ENCODE peak calls at places on chromosomes 4 and X, in five cellular contexts. R is GM12878, H is K562, E is GM23338, W is HepG2. V is an unnamed sample. For H3K36me3, the result is how much of the 10 kb centered on the place peaks cover.

GRCh38 chr4:112652216-112652615 is 15.3 kb downstream of the LARP7 start:
- DNase-seq in R (no peak), H (no peak), E (peak), W (no peak), V (no peak)

GRCh38 chr4:53653484-53654053 is 62.3 kb upstream of the LNX1 start:
- DNase-seq in R (peak), H (no peak), E (no peak), W (no peak), V (no peak)

GRCh38 chrX:8879750-8880149 is 78.6 kb upstream of the FAM9A start:
- DNase-seq in R (no peak), H (peak), E (peak), W (peak), V (no peak)

GRCh38 chr4:151676301-151676700 is 84.5 kb downstream of the GATB start:
- DNase-seq in R (no peak), H (no peak), E (no peak), W (no peak), V (no peak)

GRCh38 chrX:52271212-52271611 is 86.5 kb downstream of the MAGED4 start:
- DNase-seq in R (no peak), H (no peak), E (peak), W (no peak), V (peak)

GRCh38 chr4:156559346-156559745 is 412.3 kb downstream of the PDGFC start:
- DNase-seq in R (no peak), H (no peak), E (no peak), W (no peak), V (no peak)

GRCh38 chr4:9952415-9952950 is 68.8 kb downstream of the SLC2A9 start:
- DNase-seq in R (no peak), H (no peak), E (peak), W (peak), V (no peak)

GRCh38 chr4:73869130-73870055 is at the start of gene CXCL1:
- DNase-seq in R (no peak), H (peak), E (peak), W (no peak), V (peak)

GRCh38 chr4:112585977-112586736 is 50.6 kb downstream of the ZGRF1 start:
- DNase-seq in R (no peak), H (no peak), E (peak), W (no peak), V (no peak)

GRCh38 chrX:125132274-125132673 is 187.4 kb upstream of the TEX13C start:
- DNase-seq in R (no peak), H (peak), E (peak), W (peak), V (no peak)

GRCh38 chr4:91826186-91826585 is 477.6 kb upstream of the GRID2 start:
- DNase-seq in R (no peak), H (no peak), E (no peak), W (no peak), V (no peak)

GRCh38 chr4:169621754-169622481 is 1.5 kb downstream of the CLCN3 start:
- DNase-seq in R (no peak), H (peak), E (no peak), W (peak), V (no peak)

GRCh38 chr4:142278663-142279062 is 567.4 kb downstream of the INPP4B start:
- DNase-seq in R (no peak), H (no peak), E (no peak), W (no peak), V (no peak)

GRCh38 chr4:109410226-109410625 is 23.4 kb upstream of the SEC24B start:
- DNase-seq in R (no peak), H (no peak), E (peak), W (no peak), V (no peak)

GRCh38 chrX:129637217-129638109 is 17.3 kb downstream of the APLN start:
- DNase-seq in R (peak), H (peak), E (peak), W (peak), V (peak)

GRCh38 chr4:44118971-44119680 is 329.5 kb downstream of the KCTD8 start:
- DNase-seq in R (no peak), H (no peak), E (no peak), W (no peak), V (no peak)

GRCh38 chrX:123424546-123424945 is 240.5 kb downstream of the GRIA3 start:
- DNase-seq in R (peak), H (no peak), E (no peak), W (no peak), V (no peak)

GRCh38 chrX:115630204-115630603 is 69.2 kb downstream of the PLS3 start:
- DNase-seq in R (no peak), H (no peak), E (no peak), W (no peak), V (no peak)

GRCh38 chrX:63128509-63128908 is 222.6 kb downstream of the SPIN4 start:
- DNase-seq in R (peak), H (no peak), E (peak), W (peak), V (peak)

GRCh38 chr4:127470290-127470809 is 162.4 kb upstream of the INTU start:
- DNase-seq in R (no peak), H (no peak), E (no peak), W (no peak), V (no peak)

GRCh38 chrX:118062817-118063615 is 53.6 kb downstream of the KLHL13 start:
- DNase-seq in R (no peak), H (no peak), E (no peak), W (no peak), V (no peak)

GRCh38 chrX:44082829-44083228 is 109.6 kb upstream of the NDP start:
- DNase-seq in R (no peak), H (no peak), E (no peak), W (no peak), V (no peak)

GRCh38 chr4:138030375-138030774 is 211.8 kb downstream of the SLC7A11 start:
- DNase-seq in R (no peak), H (no peak), E (no peak), W (no peak), V (no peak)

GRCh38 chrX:118795528-118795927 is 28.1 kb upstream of the ZCCHC12 start:
- DNase-seq in R (no peak), H (no peak), E (no peak), W (no peak), V (no peak)

GRCh38 chr4:175996231-175996630 is 69.4 kb upstream of the WDR17 start:
- DNase-seq in R (no peak), H (no peak), E (no peak), W (no peak), V (no peak)

GRCh38 chr4:1417522-1418390 is 11.5 kb upstream of the NKX1-1 start:
- DNase-seq in R (no peak), H (no peak), E (no peak), W (peak), V (no peak)

GRCh38 chr4:155377281-155377680 is 516 bp upstream of the MAP9 start:
- DNase-seq in R (no peak), H (no peak), E (no peak), W (no peak), V (no peak)

GRCh38 chr4:78684196-78685079 is 91.7 kb upstream of the BMP2K start:
- DNase-seq in R (no peak), H (no peak), E (no peak), W (no peak), V (no peak)

GRCh38 chrX:36908801-36909403 is 99.3 kb upstream of the FAM47C start:
- DNase-seq in R (peak), H (peak), E (peak), W (peak), V (no peak)

GRCh38 chr4:110155632-110156031 is 42.8 kb downstream of the ELOVL6 start:
- DNase-seq in R (no peak), H (no peak), E (no peak), W (no peak), V (no peak)

GRCh38 chr4:17468638-17469221 is 43.2 kb downstream of the QDPR start:
- DNase-seq in R (no peak), H (peak), E (peak), W (peak), V (no peak)

GRCh38 chr4:154045086-154045485 is 256.2 kb upstream of the SFRP2 start:
- DNase-seq in R (no peak), H (no peak), E (no peak), W (no peak), V (no peak)

GRCh38 chr4:154044118-154044517 is 255.2 kb upstream of the SFRP2 start:
- DNase-seq in R (no peak), H (no peak), E (no peak), W (no peak), V (no peak)

GRCh38 chr4:154049457-154050181 is 260.7 kb upstream of the SFRP2 start:
- DNase-seq in R (no peak), H (peak), E (peak), W (peak), V (peak)
- H3K4me2 ChIP-seq in R (no peak), H (no peak), E (no peak), W (no peak), V (no peak)

GRCh38 chr4:87529187-87529586 is at the start of gene SPARCL1:
- DNase-seq in R (no peak), H (no peak), E (peak), W (no peak), V (no peak)
- TF ChIP-seq CREB1 in R (no peak), H (no peak), E (no peak), W (no peak), V (no peak)

GRCh38 chr4:144711685-144712456 is 65.9 kb downstream of the HHIP start:
- DNase-seq in R (no peak), H (no peak), E (no peak), W (no peak), V (no peak)
- H3K36me3 ChIP-seq in R (under half), H (under half), E (under half), W (under half), V (under half)

DNA sequence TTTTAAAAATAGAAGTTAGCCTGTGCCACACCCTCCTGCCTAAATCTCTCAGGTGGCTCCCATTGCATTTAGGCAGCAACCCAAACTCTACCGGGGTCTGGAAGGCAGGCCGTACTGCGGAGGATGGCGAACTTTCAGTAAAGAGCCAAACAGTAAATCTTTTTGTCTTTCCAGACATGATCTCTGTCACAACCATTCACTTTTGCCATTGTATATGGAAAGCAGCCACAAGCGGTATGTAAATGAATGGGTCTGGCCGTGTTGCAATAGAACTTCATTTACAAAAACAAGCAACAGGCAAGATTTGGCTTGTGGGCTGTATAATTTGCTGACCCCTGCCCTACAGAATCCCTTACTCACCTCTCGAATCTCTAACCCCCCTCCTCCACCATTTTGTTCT is 3.3 kb downstream of the RADX start:
- DNase-seq in R (no peak), H (no peak), E (peak), W (no peak), V (no peak)
- H3K4me2 ChIP-seq in R (peak), H (no peak), E (peak), W (no peak), V (peak)

DNA sequence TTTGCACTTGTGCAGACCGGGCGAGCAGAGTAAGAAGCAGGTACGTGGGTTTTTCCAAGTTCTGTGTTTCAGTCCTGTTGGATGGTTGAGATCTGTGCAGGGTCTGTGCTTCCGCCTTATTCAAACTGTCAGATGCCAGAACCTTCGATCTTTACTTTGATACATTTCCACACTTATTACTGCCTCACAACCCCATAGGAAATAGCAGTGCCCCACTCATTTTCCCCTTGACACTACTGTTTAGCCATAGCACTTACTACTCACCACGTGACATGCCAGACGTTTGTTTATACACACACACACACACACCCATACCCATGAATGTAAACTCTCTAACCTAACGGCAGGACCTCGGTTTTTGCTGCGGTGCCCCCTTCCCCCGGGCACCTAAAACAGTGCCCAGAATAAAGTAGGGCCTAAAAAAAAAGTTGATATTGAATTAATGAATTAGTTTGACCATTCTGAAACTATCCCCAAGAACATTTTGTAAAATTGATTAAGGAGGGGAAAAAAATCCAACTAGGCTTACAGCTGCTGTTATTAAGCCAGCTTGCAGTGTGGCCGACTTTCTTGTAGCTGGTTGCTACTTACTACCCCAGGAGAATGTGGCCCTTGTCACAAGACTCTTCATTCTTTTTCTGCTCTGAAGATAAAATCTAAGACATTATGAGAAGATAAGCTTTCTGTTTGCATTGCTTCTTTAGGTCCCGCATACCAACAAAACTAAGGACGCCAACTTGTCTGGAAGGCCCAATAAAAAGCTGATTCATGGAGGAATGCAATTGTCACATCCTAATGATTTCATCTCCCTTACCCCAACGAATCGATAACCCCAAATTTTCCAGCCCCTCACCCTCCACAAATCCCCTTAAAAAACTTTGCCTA is 707 bp upstream of the SEPSECS start:
- DNase-seq in R (no peak), H (peak), E (no peak), W (peak), V (no peak)
- TF ChIP-seq CREB1 in R (no peak), H (no peak), E (no peak), W (no peak), V (no peak)

DNA sequence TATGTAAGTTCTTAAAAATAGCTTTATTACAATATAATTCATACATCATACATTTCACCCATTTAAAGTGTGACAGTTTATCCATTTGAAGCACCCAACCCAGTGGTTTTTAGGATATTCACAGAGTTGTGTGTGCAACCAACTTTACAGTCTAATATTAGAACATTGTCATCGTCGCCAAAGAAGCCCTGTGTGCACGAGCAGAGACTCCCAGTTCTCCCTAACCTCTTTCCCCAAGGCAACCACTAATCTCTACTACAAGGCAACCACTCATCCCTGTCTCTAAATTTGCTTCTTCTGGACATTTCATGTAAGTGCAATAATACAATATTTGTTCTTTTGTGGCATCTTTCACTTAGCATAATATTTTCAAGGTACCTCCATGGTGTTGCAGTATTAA is 47.7 kb downstream of the CLDN22 start:
- DNase-seq in R (no peak), H (no peak), E (no peak), W (no peak), V (no peak)
- H3K36me3 ChIP-seq in R (under half), H (under half), E (half or more), W (half or more), V (under half)

DNA sequence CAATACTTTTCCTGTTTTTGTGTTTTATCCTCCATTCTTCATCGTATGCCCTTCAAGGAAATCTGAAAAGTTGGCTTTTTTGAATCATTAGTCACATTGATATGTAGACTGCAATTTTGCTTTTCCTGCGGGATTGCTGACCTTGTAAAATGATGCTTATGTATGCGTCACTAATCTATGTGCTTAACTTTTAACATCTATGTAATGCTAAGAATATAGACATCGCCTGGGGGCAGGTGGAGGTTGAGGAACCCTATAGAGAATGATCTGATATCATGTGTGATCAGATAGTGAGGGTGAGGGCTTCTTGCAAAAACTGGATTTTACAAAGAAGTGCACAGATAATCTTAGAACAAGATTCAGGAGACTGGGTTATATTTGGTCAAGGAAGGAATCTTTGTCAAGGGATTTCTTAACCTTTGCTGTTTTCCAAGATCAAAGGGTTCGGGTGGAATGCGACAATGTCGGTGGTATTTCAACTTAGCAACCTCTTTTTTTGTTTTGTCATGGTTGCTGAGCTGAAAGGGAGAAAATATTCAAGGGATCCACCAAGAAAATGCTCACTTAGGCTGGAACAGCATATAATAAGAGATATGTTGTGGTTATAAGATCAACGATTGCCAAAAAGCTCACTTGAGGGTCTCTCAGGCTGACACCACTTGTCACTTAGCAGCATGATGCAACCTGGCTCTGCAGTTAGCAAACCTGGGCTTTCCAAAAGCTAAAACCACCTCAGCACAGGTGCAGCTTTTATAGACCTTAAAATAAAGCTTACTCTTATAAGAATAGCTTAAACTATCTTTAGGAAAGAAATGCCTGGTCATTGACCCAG is 70.6 kb upstream of the PUDP start:
- DNase-seq in R (no peak), H (no peak), E (peak), W (peak), V (no peak)
- H3K4me2 ChIP-seq in R (no peak), H (no peak), E (no peak), W (peak), V (no peak)

DNA sequence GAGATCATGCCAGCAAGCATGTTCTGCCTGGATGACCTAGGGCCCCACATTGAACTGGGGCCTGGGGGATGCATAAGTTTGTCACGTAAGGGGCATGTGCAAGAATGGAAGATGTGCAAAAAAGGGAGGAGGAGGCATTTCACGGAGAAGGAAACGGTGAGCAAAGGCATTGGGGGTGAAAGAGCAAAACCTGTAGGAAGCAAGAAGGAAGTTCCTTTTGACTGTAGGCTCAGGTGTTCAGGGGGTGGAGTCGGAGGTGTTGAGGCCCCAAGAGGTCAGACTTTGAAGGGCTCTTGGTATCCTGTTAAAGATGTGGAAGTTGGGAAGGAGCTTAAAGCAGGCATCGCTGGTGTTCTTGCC is 625 bp upstream of the SCARB2 start:
- DNase-seq in R (no peak), H (no peak), E (peak), W (no peak), V (no peak)
- TF ChIP-seq CREB1 in R (no peak), H (no peak), E (no peak), W (no peak), V (no peak)

GRCh38 chr4:5815641-5816040 is 77.2 kb downstream of the CRMP1 start:
- DNase-seq in R (no peak), H (no peak), E (no peak), W (no peak), V (no peak)

GRCh38 chr4:5812506-5813229 is 80.2 kb downstream of the CRMP1 start:
- DNase-seq in R (no peak), H (peak), E (peak), W (peak), V (no peak)

GRCh38 chr4:5816101-5816500 is 76.8 kb downstream of the CRMP1 start:
- DNase-seq in R (no peak), H (no peak), E (no peak), W (no peak), V (no peak)

GRCh38 chr4:5814421-5814820 is 78.5 kb downstream of the CRMP1 start:
- DNase-seq in R (no peak), H (no peak), E (no peak), W (no peak), V (no peak)

GRCh38 chr4:5813882-5814255 is 79.0 kb downstream of the CRMP1 start:
- DNase-seq in R (no peak), H (no peak), E (no peak), W (no peak), V (no peak)
- H3K36me3 ChIP-seq in R (under half), H (under half), E (under half), W (under half), V (under half)

V was measured in H1.